ENCODE peak calls at places on chromosome 18, in five cellular contexts. U is sigmoid colon, H is fibroblast of the aortic adventitia, L is psoas muscle, O is SK-N-SH. M is an unnamed sample.

GRCh38 chr18:25164837-25165791 is 186.9 kb downstream of the ZNF521 start:
- DNase-seq in U (no peak), H (peak; percentile 26), L (no peak), O (no peak), M (no peak)

GRCh38 chr18:50507120-50507590 is 52.7 kb upstream of the MAPK4 start:
- DNase-seq in U (peak; percentile 72), H (peak; percentile 14), L (peak; percentile 26), O (peak; percentile 61), M (no peak)

GRCh38 chr18:76580288-76580962 is 85.4 kb upstream of the ZNF516 start:
- DNase-seq in U (no peak), H (no peak), L (no peak), O (no peak), M (no peak)

GRCh38 chr18:21486905-21487437 is 113.5 kb downstream of the ESCO1 start:
- DNase-seq in U (no peak), H (no peak), L (no peak), O (no peak), M (no peak)

GRCh38 chr18:59501876-59502221 is 142.8 kb upstream of the LMAN1 start:
- DNase-seq in U (no peak), H (no peak), L (no peak), O (no peak), M (no peak)

GRCh38 chr18:26071725-26072124 is 18.7 kb downstream of the SS18 start:
- DNase-seq in U (no peak), H (no peak), L (no peak), O (no peak), M (no peak)

GRCh38 chr18:28204154-28204553 is 27.2 kb upstream of the CDH2 start:
- DNase-seq in U (no peak), H (peak; percentile 95), L (no peak), O (no peak), M (no peak)

GRCh38 chr18:74186661-74187060 is 38.3 kb downstream of the TIMM21 start:
- DNase-seq in U (no peak), H (no peak), L (no peak), O (no peak), M (no peak)

GRCh38 chr18:79798999-79799370 is 1.2 kb downstream of the KCNG2 start:
- DNase-seq in U (no peak), H (no peak), L (no peak), O (no peak), M (peak; percentile 44)

GRCh38 chr18:44545359-44545985 is 135.2 kb upstream of the SETBP1 start:
- DNase-seq in U (no peak), H (no peak), L (no peak), O (no peak), M (no peak)

DNA sequence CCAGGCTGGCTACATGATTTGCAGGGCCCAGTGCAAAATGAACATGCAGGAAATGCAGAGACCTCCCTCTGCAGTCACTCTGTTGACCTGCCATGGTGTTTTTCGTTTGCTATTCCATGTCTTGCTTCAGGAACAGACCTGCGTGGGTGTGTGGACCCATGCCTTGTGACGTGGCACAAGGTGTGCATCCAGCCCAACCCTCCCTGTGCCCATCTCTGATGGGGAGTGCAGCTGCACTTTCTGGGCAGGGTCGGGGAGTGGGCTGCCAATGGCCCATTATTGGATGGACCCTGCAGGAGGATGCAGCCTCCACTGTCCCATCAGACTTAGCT is 33.1 kb downstream of the NAPG start:
- DNase-seq in U (no peak), H (no peak), L (no peak), O (no peak), M (no peak)
- H3K4me3 ChIP-seq in U (no peak overlapping the region), H (no peak overlapping the region), L (no peak overlapping the region), O (no peak overlapping the region), M (no peak overlapping the region)

GRCh38 chr18:5542393-5543035 is 1.3 kb downstream of the EPB41L3 start:
- DNase-seq in U (peak; percentile 73), H (peak; percentile 37), L (peak; percentile 25), O (peak; percentile 53), M (peak; percentile 72)

GRCh38 chr18:5543854-5544389 is at the start of gene EPB41L3:
- DNase-seq in U (peak; percentile 84), H (no peak), L (peak; percentile 65), O (peak; percentile 40), M (peak; percentile 78)

GRCh38 chr18:5543036-5543671 is 643 bp downstream of the EPB41L3 start:
- DNase-seq in U (peak; percentile 74), H (no peak), L (peak; percentile 25), O (peak; percentile 52), M (peak; percentile 66)

DNA sequence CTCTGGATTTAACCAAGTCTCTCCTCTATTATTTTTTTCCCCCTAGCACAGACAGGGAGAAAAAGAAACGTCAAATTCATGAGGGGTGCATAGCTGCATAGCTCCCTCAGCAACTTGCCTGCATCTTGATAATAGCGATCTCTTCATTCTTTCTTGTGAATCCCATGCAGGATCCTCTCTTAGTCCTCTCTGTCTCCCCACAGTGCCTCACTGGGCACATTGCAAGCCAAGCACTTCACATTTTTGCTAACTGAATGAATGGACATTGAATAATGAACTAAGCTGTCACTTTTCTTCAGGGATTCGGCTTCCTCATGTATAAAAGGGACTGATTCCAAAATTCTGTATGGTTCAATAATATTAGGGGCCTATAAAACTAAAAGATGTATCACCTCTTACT is 2.9 kb upstream of the EPB41L3 start:
- DNase-seq in U (no peak), H (peak; percentile 69), L (peak; percentile 23), O (peak; percentile 33), M (no peak)
- TF ChIP-seq CTCF in U (peak; percentile 35), H (peak; percentile 73), L (no peak), O (peak; percentile 42), M (peak; percentile 49)

DNA sequence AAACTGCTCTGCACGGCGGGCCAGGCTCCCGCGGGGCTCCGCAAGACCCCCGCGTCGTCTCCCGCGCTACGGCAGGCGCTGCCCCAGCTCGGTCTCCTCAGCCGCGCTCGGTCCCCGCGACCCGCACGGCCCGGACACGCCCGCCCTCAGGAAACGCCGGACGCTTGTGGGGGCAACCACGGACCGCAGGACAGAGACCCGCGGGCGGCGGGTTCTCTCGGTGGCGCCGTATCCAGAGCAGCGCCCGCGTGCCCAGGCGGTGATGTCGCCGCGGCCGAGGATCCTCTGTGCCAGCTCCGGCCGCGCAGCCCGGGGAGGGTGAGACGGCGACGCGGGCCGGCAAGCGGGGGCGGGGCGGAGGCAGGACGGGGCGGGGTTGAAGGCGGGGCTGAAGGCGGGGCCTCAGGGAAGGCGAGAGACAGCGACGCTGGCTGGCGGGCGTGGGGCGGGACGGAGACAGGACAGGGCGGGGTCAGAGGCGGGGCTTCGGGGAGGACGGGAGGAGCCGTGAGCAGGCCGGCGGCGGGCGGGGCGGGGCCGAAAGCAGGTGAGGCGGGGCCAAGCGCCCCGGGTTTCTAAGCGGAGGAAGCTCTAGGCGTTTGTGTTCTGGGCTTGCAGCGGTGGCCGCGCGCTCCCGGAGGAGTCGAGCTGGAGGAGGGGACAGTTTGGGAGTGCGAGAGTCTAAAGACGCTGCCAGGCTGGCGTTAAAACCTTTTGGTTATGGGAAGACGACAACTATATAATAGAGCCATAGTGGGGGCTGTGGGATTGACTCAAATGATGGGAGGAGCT is at the start of gene DSEL:
- DNase-seq in U (peak; percentile 99), H (peak; percentile 94), L (peak; percentile 98), O (peak; percentile 97), M (peak; percentile 99)
- H3K4me3 ChIP-seq in U (peak within 1 kb of the TSS; percentile 63), H (peak within 1 kb of the TSS; percentile 90), L (peak within 1 kb of the TSS; percentile 93), O (peak within 1 kb of the TSS; percentile 84), M (peak within 1 kb of the TSS; percentile 79)

DNA sequence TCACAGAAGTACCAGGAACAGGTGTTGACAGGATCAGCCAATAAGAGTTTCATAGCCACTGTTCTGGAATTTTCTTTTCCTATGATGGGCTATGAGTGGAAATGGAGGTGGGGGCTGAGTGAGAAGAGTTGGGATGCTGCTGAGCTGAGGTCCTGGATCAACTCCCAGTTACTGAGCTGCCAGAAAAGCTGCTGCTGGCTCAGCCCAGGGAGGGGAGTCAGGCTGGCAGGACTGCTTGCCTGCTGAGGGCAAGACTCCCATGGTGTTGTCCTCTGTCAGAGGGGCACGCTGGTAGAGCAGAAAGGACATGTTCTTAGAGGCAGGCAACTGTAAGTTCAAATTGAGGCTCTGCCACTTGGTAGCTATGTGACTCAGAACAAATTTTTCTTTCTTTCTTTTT is 11.8 kb downstream of the TPGS2 start:
- DNase-seq in U (no peak), H (no peak), L (no peak), O (no peak), M (no peak)
- TF ChIP-seq CTCF in U (no peak), H (no peak), L (no peak), O (no peak), M (no peak)

GRCh38 chr18:12048827-12049175 is 44.8 kb upstream of the ANKRD62 start:
- DNase-seq in U (no peak), H (peak; percentile 57), L (no peak), O (no peak), M (no peak)

GRCh38 chr18:12052866-12053265 is 40.8 kb upstream of the ANKRD62 start:
- DNase-seq in U (no peak), H (no peak), L (no peak), O (no peak), M (no peak)

GRCh38 chr18:12048010-12048826 is 45.4 kb upstream of the ANKRD62 start:
- DNase-seq in U (no peak), H (no peak), L (no peak), O (no peak), M (no peak)

GRCh38 chr18:12053312-12053711 is 40.3 kb upstream of the ANKRD62 start:
- DNase-seq in U (no peak), H (no peak), L (no peak), O (no peak), M (no peak)

DNA sequence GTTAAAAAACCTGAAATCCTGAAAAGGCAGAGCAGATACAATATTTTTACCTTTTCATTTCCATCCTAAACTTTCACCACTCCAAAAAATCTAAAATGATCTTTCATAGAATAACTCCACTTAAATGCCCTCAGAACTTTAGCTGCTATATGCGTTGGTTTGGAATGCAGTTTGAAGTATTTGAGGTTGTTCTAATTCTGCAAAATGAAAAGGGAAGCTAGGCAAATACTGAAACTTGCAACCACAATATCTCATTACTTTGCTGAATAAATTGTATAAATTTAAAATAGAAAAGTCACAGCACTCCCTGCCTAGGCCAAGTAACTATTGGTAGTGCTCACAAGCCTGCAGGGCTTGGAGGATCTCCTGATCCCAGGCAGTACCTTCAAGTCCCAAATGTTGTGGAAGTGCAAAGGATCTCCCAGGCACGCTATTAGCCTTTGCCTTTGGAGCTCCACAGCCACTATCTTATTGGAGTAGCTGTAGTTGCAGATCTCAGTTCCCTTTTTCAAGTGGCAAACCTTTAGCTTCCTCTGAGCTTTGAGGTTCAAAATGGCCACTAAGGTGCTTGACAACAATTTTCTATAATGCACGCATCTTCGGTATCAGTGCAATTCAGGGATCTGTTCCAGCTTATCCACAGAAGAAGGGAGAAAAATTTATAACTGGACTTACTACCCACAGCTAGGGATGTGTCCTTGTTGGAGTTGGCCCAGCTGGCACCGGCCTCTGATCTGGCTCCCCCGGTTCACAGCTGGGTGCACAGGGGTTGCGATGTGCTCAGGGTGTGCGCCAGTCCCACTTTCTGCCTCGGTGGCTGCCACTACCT is 43.4 kb upstream of the ANKRD62 start:
- DNase-seq in U (no peak), H (no peak), L (no peak), O (no peak), M (no peak)
- H3K4me3 ChIP-seq in U (no peak overlapping the region), H (no peak overlapping the region), L (no peak overlapping the region), O (no peak overlapping the region), M (no peak overlapping the region)

DNA sequence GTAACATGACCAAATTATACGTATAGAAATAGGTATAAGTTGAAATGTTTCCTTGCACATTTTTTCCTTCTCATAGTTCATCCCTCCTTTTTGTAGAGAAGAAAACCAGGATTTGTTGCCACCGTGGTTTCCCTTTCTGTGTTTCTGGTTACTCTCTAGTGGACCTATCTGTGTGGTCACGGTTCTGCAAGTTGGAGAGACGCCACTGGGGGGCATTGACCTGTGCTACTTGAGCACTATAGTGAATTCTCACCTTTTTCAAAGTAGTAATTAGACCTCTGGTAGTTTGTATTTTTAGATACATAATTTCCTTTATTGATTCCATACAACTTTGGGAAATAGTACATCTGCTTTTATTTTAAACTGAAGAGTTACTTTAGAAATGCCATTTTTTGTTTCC is 444.8 kb downstream of the PTPRM start:
- DNase-seq in U (no peak), H (no peak), L (no peak), O (no peak), M (no peak)
- TF ChIP-seq CTCF in U (no peak), H (no peak), L (no peak), O (no peak), M (no peak)

GRCh38 chr18:3051718-3052410 is 38.9 kb upstream of the LPIN2 start:
- DNase-seq in U (no peak), H (no peak), L (no peak), O (no peak), M (no peak)
- H3K4me3 ChIP-seq in U (no peak overlapping the region), H (no peak overlapping the region), L (no peak overlapping the region), O (no peak overlapping the region), M (no peak overlapping the region)